ENCODE peak calls at places on chromosome 17, in four cellular contexts. One of them, this sample, is unnamed.

GRCh38 chr17:12040478-12040877 is 19.8 kb downstream of the MAP2K4 start:
- DNase-seq in SK-N-DZ: no peak
- DNase-seq in glutamatergic neuron: no peak
- DNase-seq in endothelial cell: no peak
- DNase-seq in this sample: no peak

GRCh38 chr17:57697891-57698708 is 47.0 kb downstream of the CCDC182 start:
- DNase-seq in SK-N-DZ: peak
- DNase-seq in glutamatergic neuron: no peak
- DNase-seq in endothelial cell: no peak
- DNase-seq in this sample: no peak

GRCh38 chr17:77649717-77650211 is 308.7 kb upstream of the TNRC6C start:
- DNase-seq in SK-N-DZ: no peak
- DNase-seq in glutamatergic neuron: no peak
- DNase-seq in endothelial cell: no peak
- DNase-seq in this sample: no peak

GRCh38 chr17:33651631-33652030 is 358.5 kb upstream of the ASIC2 start:
- DNase-seq in SK-N-DZ: peak
- DNase-seq in glutamatergic neuron: no peak
- DNase-seq in endothelial cell: no peak
- DNase-seq in this sample: no peak

GRCh38 chr17:64506576-64507417 is at the start of gene CEP95:
- DNase-seq in SK-N-DZ: peak
- DNase-seq in glutamatergic neuron: peak
- DNase-seq in endothelial cell: peak
- DNase-seq in this sample: peak

GRCh38 chr17:44556114-44556853 is 1.0 kb upstream of the FZD2 start:
- DNase-seq in SK-N-DZ: peak
- DNase-seq in glutamatergic neuron: peak
- DNase-seq in endothelial cell: peak
- DNase-seq in this sample: peak

GRCh38 chr17:73510981-73511442 is 133.2 kb downstream of the SDK2 start:
- DNase-seq in SK-N-DZ: no peak
- DNase-seq in glutamatergic neuron: no peak
- DNase-seq in endothelial cell: no peak
- DNase-seq in this sample: no peak

GRCh38 chr17:28204751-28205150 is 114.2 kb upstream of the TMEM97 start:
- DNase-seq in SK-N-DZ: no peak
- DNase-seq in glutamatergic neuron: no peak
- DNase-seq in endothelial cell: no peak
- DNase-seq in this sample: no peak

GRCh38 chr17:79836952-79837887 is 2.0 kb downstream of the CBX4 start:
- DNase-seq in SK-N-DZ: no peak
- DNase-seq in glutamatergic neuron: no peak
- DNase-seq in endothelial cell: no peak
- DNase-seq in this sample: peak

GRCh38 chr17:18257268-18257681 is 1.3 kb downstream of the FLII start:
- DNase-seq in SK-N-DZ: no peak
- DNase-seq in glutamatergic neuron: no peak
- DNase-seq in endothelial cell: no peak
- DNase-seq in this sample: no peak

GRCh38 chr17:57295526-57296023 is 39.3 kb downstream of the MSI2 start:
- DNase-seq in SK-N-DZ: no peak
- DNase-seq in glutamatergic neuron: no peak
- DNase-seq in endothelial cell: no peak
- DNase-seq in this sample: no peak

GRCh38 chr17:6677158-6677831 is 25.7 kb downstream of the C17orf100 start:
- DNase-seq in SK-N-DZ: no peak
- DNase-seq in glutamatergic neuron: no peak
- DNase-seq in endothelial cell: no peak
- DNase-seq in this sample: no peak

GRCh38 chr17:13374203-13375143 is 227.3 kb downstream of the HS3ST3A1 start:
- DNase-seq in SK-N-DZ: no peak
- DNase-seq in glutamatergic neuron: no peak
- DNase-seq in endothelial cell: no peak
- DNase-seq in this sample: no peak

GRCh38 chr17:67052720-67053437 is 8.5 kb downstream of the CACNG1 start:
- DNase-seq in SK-N-DZ: no peak
- DNase-seq in glutamatergic neuron: no peak
- DNase-seq in endothelial cell: no peak
- DNase-seq in this sample: no peak

GRCh38 chr17:42441717-42442565 is 16.7 kb upstream of the ATP6V0A1 start:
- DNase-seq in SK-N-DZ: no peak
- DNase-seq in glutamatergic neuron: no peak
- DNase-seq in endothelial cell: no peak
- DNase-seq in this sample: no peak

GRCh38 chr17:4945176-4945943 is 3.0 kb downstream of the PFN1 start:
- DNase-seq in SK-N-DZ: no peak
- DNase-seq in glutamatergic neuron: no peak
- DNase-seq in endothelial cell: no peak
- DNase-seq in this sample: no peak

GRCh38 chr17:4974064-4974670 is 6.5 kb upstream of the SPAG7 start:
- DNase-seq in SK-N-DZ: no peak
- DNase-seq in glutamatergic neuron: no peak
- DNase-seq in endothelial cell: no peak
- DNase-seq in this sample: no peak

GRCh38 chr17:35433075-35433894 is 985 bp upstream of the SLFN12 start:
- DNase-seq in SK-N-DZ: no peak
- DNase-seq in glutamatergic neuron: no peak
- DNase-seq in endothelial cell: peak
- DNase-seq in this sample: peak